ENCODE peak calls at places on chromosomes 5 and 9, in seven cellular contexts. R is mucosa of descending colon; K is naive thymus-derived CD4-positive, alpha-beta T cell; U is NCI-H1417; O is activated CD8-positive, alpha-beta memory T cell treated with anti-CD3 and anti-CD28 coated beads for 4 hours; E is head of caudate nucleus; J is naive thymus-derived CD8-positive, alpha-beta T cell. F is an unnamed sample.

GRCh38 chr5:66757219-66757833 is 161.1 kb downstream of the MAST4 start:
- DNase-seq in R (no peak), K (no peak), U (peak), O (no peak), E (no peak), J (no peak), F (peak)

GRCh38 chr5:172420215-172420934 is 34.0 kb downstream of the SH3PXD2B start:
- DNase-seq in R (peak), K (no peak), U (no peak), O (no peak), E (peak), J (no peak), F (peak)

GRCh38 chr5:176389114-176389768 is 690 bp downstream of the HIGD2A start:
- DNase-seq in R (no peak), K (no peak), U (no peak), O (no peak), E (no peak), J (no peak), F (no peak)

GRCh38 chr5:138444774-138445546 is 6.1 kb downstream of the REEP2 start:
- DNase-seq in R (no peak), K (no peak), U (no peak), O (no peak), E (no peak), J (no peak), F (no peak)

GRCh38 chr9:114155263-114155966 is at the start of gene COL27A1:
- DNase-seq in R (peak), K (peak), U (no peak), O (peak), E (peak), J (peak), F (peak)

GRCh38 chr9:131817073-131817472 is 77.2 kb upstream of the RAPGEF1 start:
- DNase-seq in R (no peak), K (no peak), U (no peak), O (no peak), E (no peak), J (no peak), F (no peak)

GRCh38 chr9:129702563-129702962 is 37.1 kb downstream of the PRRX2 start:
- DNase-seq in R (peak), K (no peak), U (peak), O (no peak), E (no peak), J (no peak), F (no peak)

GRCh38 chr9:5263568-5264218 is 32.5 kb downstream of the INSL4 start:
- DNase-seq in R (no peak), K (peak), U (no peak), O (no peak), E (no peak), J (no peak), F (no peak)

GRCh38 chr5:57216714-57217113 is 42.9 kb downstream of the GPBP1 start:
- DNase-seq in R (no peak), K (no peak), U (no peak), O (no peak), E (no peak), J (no peak), F (no peak)

GRCh38 chr9:135605238-135605781 is 34.0 kb downstream of the GLT6D1 start:
- DNase-seq in R (peak), K (no peak), U (no peak), O (no peak), E (peak), J (no peak), F (no peak)

GRCh38 chr5:61866930-61867329 is 439.1 kb upstream of the KIF2A start:
- DNase-seq in R (no peak), K (no peak), U (no peak), O (no peak), E (no peak), J (no peak), F (no peak)

GRCh38 chr5:1182360-1182632 is 19.1 kb upstream of the SLC6A19 start:
- DNase-seq in R (no peak), K (no peak), U (no peak), O (no peak), E (no peak), J (no peak), F (no peak)

GRCh38 chr5:115389074-115389798 is 92.8 kb upstream of the CCDC112 start:
- DNase-seq in R (no peak), K (no peak), U (no peak), O (no peak), E (no peak), J (no peak), F (no peak)

GRCh38 chr9:109040571-109040970 is 27.3 kb upstream of the CTNNAL1 start:
- DNase-seq in R (no peak), K (no peak), U (no peak), O (no peak), E (no peak), J (no peak), F (no peak)

GRCh38 chr5:133404724-133405123 is 207.6 kb downstream of the FSTL4 start:
- DNase-seq in R (no peak), K (no peak), U (no peak), O (no peak), E (peak), J (no peak), F (no peak)

GRCh38 chr9:89676281-89676680 is 71.5 kb downstream of the GADD45G start:
- DNase-seq in R (peak), K (no peak), U (peak), O (no peak), E (peak), J (no peak), F (no peak)

GRCh38 chr5:173680660-173681242 is 64.3 kb upstream of the BOD1 start:
- DNase-seq in R (no peak), K (no peak), U (no peak), O (no peak), E (no peak), J (no peak), F (no peak)

GRCh38 chr9:92633879-92634278 is 36.1 kb downstream of the IPPK start:
- DNase-seq in R (no peak), K (no peak), U (no peak), O (no peak), E (peak), J (no peak), F (no peak)

GRCh38 chr5:80591352-80591751 is 21.3 kb upstream of the ANKRD34B start:
- DNase-seq in R (no peak), K (no peak), U (no peak), O (no peak), E (no peak), J (no peak), F (no peak)

GRCh38 chr5:18761801-18762200 is 1127.5 kb downstream of the TAF11L14 start:
- DNase-seq in R (no peak), K (no peak), U (no peak), O (no peak), E (no peak), J (no peak), F (no peak)

GRCh38 chr9:122213589-122214413 is 15.0 kb downstream of the LHX6 start:
- DNase-seq in R (peak), K (peak), U (peak), O (peak), E (no peak), J (peak), F (no peak)

GRCh38 chr9:132791699-132792240 is 86.3 kb downstream of the AK8 start:
- DNase-seq in R (no peak), K (no peak), U (no peak), O (no peak), E (no peak), J (no peak), F (no peak)

GRCh38 chr9:29230931-29231330 is 1657.7 kb upstream of the C9orf72 start:
- DNase-seq in R (no peak), K (no peak), U (no peak), O (no peak), E (no peak), J (no peak), F (no peak)

GRCh38 chr9:78130004-78130403 is 98.4 kb upstream of the GNAQ start:
- DNase-seq in R (no peak), K (no peak), U (no peak), O (no peak), E (peak), J (no peak), F (peak)